ENCODE peak calls at places on chromosomes 4 and X, in four cellular contexts. M is heart left ventricle, L is dorsolateral prefrontal cortex, V is tibial artery. G is an unnamed sample.

GRCh38 chr4:963276-964225 is 9.8 kb downstream of the DGKQ start:
- DNase-seq in M (no peak), L (no peak), V (peak), G (no peak)

GRCh38 chrX:111008126-111008525 is 87.9 kb upstream of the PAK3 start:
- DNase-seq in M (no peak), L (no peak), V (no peak), G (no peak)

GRCh38 chr4:92307886-92308285 is 4.1 kb downstream of the GRID2 start:
- DNase-seq in M (no peak), L (no peak), V (no peak), G (no peak)

GRCh38 chr4:109295081-109295480 is 7.4 kb downstream of the COL25A1 start:
- DNase-seq in M (no peak), L (no peak), V (no peak), G (no peak)

GRCh38 chr4:169437299-169438047 is 166.7 kb upstream of the SH3RF1 start:
- DNase-seq in M (no peak), L (no peak), V (no peak), G (no peak)

GRCh38 chr4:164012396-164013027 is 518.0 kb downstream of the TMA16 start:
- DNase-seq in M (no peak), L (no peak), V (no peak), G (no peak)

GRCh38 chrX:68196939-68197791 is 236.1 kb downstream of the OPHN1 start:
- DNase-seq in M (no peak), L (no peak), V (no peak), G (no peak)

GRCh38 chr4:143286733-143287570 is 49.7 kb upstream of the GAB1 start:
- DNase-seq in M (no peak), L (no peak), V (no peak), G (no peak)

GRCh38 chrX:34873500-34874225 is 68.9 kb upstream of the FAM47B start:
- DNase-seq in M (no peak), L (no peak), V (no peak), G (no peak)

GRCh38 chrX:13078739-13079444 is 34.5 kb upstream of the FAM9C start:
- DNase-seq in M (peak), L (no peak), V (peak), G (peak)

GRCh38 chr4:48380583-48381167 is 39.3 kb downstream of the SLAIN2 start:
- DNase-seq in M (no peak), L (no peak), V (no peak), G (no peak)

GRCh38 chr4:169640261-169640880 is 20.0 kb downstream of the CLCN3 start:
- DNase-seq in M (no peak), L (no peak), V (no peak), G (no peak)

GRCh38 chr4:119246177-119246576 is 33.7 kb downstream of the USP53 start:
- DNase-seq in M (peak), L (no peak), V (no peak), G (peak)

GRCh38 chr4:184815046-184815877 is 10.5 kb downstream of the ACSL1 start:
- DNase-seq in M (peak), L (peak), V (peak), G (peak)

GRCh38 chr4:183628189-183628588 is 30.8 kb downstream of the RWDD4 start:
- DNase-seq in M (no peak), L (no peak), V (no peak), G (no peak)

GRCh38 chr4:13920901-13921300 is 293.4 kb upstream of the BOD1L1 start:
- DNase-seq in M (peak), L (no peak), V (no peak), G (peak)

GRCh38 chrX:22134681-22135080 is 102.6 kb downstream of the PHEX start:
- DNase-seq in M (no peak), L (no peak), V (no peak), G (no peak)

GRCh38 chr4:5019274-5019673 is at the start of gene CYTL1:
- DNase-seq in M (no peak), L (no peak), V (no peak), G (no peak)

GRCh38 chr4:25107827-25108516 is 52.3 kb downstream of the SEPSECS start:
- DNase-seq in M (peak), L (no peak), V (no peak), G (no peak)

GRCh38 chr4:94516067-94516466 is 64.3 kb downstream of the PDLIM5 start:
- DNase-seq in M (no peak), L (no peak), V (no peak), G (no peak)

GRCh38 chr4:1938027-1938426 is 66.8 kb downstream of the NSD2 start:
- DNase-seq in M (no peak), L (no peak), V (no peak), G (no peak)

GRCh38 chr4:48767055-48767454 is 13.0 kb downstream of the FRYL start:
- DNase-seq in M (no peak), L (no peak), V (no peak), G (no peak)

GRCh38 chr4:109029987-109030386 is 267.1 kb upstream of the ETNPPL start:
- DNase-seq in M (no peak), L (no peak), V (no peak), G (no peak)

GRCh38 chr4:91502365-91502764 is 801.4 kb upstream of the GRID2 start:
- DNase-seq in M (no peak), L (no peak), V (no peak), G (no peak)

GRCh38 chr4:187307131-187307530 is 583.5 kb upstream of the FAT1 start:
- DNase-seq in M (no peak), L (no peak), V (no peak), G (no peak)

GRCh38 chrX:18677140-18677834 is 5.4 kb upstream of the RS1 start:
- DNase-seq in M (no peak), L (no peak), V (no peak), G (no peak)

GRCh38 chr4:32645653-32646052 is 1925.5 kb downstream of the PCDH7 start:
- DNase-seq in M (no peak), L (no peak), V (no peak), G (no peak)

GRCh38 chr4:153909672-153910071 is 120.8 kb upstream of the SFRP2 start:
- DNase-seq in M (no peak), L (no peak), V (no peak), G (no peak)

GRCh38 chrX:16185725-16186136 is 18.4 kb downstream of the MAGEB17 start:
- DNase-seq in M (no peak), L (no peak), V (no peak), G (no peak)

GRCh38 chrX:120450163-120450562 is 18.9 kb downstream of the LAMP2 start:
- DNase-seq in M (no peak), L (no peak), V (no peak), G (no peak)

GRCh38 chrX:153818571-153819397 is 11.6 kb downstream of the PDZD4 start:
- DNase-seq in M (peak), L (no peak), V (no peak), G (no peak)

GRCh38 chr4:62531731-62532130 is 1331.6 kb downstream of the ADGRL3 start:
- DNase-seq in M (no peak), L (no peak), V (no peak), G (no peak)

GRCh38 chr4:48187813-48188212 is 53.8 kb upstream of the TXK start:
- DNase-seq in M (no peak), L (no peak), V (no peak), G (no peak)

GRCh38 chr4:94603170-94603747 is 151.5 kb downstream of the PDLIM5 start:
- DNase-seq in M (peak), L (no peak), V (peak), G (peak)

GRCh38 chr4:56641494-56642051 is 39.5 kb downstream of the HOPX start:
- DNase-seq in M (no peak), L (no peak), V (no peak), G (no peak)

GRCh38 chr4:107125496-107125895 is 89.4 kb upstream of the DKK2 start:
- DNase-seq in M (no peak), L (no peak), V (no peak), G (no peak)

GRCh38 chr4:183987529-183987946 is 82.4 kb downstream of the STOX2 start:
- DNase-seq in M (peak), L (peak), V (peak), G (peak)

GRCh38 chrX:48737213-48737938 is 24.2 kb upstream of the GLOD5 start:
- DNase-seq in M (peak), L (peak), V (peak), G (peak)

GRCh38 chrX:136086521-136086920 is 60.8 kb upstream of the FHL1 start:
- DNase-seq in M (no peak), L (no peak), V (no peak), G (no peak)

DNA sequence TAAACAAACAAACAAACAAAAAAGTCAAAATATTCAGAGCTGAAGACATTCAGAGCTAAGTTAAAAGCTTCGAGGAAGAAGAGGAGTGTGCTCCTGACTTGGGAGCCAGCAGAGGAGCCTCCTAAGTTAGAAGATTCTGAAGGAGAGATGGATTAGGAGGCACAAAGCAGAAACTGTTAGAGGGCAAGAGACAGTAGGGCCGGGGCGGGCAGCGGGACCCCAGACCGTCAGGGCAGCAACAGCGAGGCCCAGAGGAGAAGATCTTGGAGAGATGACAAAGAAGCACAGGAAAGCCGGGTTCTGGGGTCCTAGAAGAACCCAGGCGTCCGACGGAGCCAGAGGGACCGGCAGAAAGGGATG is 682 bp downstream of the KLHL13 start:
- DNase-seq in M (no peak), L (no peak), V (no peak), G (no peak)
- H3K27ac ChIP-seq in M (peak), L (peak), V (peak), G (peak)

DNA sequence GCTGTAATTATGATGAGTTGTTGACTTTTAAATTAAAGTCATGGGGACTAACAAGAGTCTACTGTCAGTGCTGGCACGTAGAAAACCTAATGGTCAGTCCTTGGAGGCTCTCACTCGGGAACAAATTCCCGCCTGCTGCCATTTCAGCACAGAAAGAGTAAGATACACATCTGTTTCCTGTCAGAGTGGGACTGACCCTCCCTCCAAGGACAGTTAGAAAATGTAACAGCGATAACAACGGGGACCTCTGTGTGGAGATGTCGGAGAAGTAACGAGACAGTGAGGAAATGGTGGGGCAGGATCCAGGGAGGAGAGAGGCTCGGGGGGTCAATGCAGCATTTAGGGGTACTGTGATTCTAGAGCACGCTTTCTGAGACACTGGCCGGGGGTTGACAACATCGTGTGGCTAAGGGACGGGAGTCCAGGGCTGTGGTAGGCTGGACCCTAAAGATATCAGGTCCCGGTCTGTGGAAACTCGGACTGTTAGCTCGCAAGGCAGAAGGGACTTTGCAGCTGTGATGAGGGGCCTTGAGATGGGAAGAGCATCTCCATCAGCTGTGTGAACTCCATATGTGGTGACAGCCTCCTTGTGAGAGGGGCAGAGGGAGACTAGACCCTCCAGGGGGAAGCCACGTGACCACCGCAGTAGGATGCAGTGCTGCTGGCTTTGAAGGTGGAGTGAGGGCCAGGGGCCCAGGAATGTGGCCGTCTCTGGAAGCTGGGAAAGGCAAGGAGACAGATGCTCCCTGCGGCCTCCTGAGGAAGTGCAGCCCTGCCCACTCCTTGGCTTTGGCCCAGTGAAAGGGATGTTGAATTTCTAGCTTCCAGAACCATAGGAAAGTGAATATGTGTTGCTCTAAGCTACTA is 35.8 kb upstream of the SORCS2 start:
- DNase-seq in M (peak), L (peak), V (peak), G (peak)
- TF ChIP-seq CTCF in M (peak), L (no peak), V (peak), G (no peak)

DNA sequence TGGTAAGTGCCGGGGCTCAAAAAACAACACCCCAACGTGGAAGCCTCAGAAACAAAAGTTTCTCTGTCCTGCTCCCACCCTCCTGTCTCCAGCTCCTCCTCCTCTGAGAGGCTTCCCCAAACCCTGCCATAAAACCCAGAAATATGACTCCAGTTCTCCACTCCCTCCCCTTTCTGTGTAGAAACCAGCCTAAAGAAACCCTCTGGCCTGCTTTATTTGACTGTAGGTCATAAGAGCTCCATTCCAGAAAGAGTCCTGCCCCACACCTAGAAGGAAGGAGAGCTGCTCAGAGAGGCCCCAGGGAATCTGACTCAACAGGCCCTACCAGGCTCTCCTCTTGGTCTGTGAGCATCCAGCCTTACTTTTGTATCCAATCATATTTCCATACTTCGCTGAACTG is 872 bp upstream of the S100P start:
- DNase-seq in M (no peak), L (no peak), V (no peak), G (no peak)
- H3K4me3 ChIP-seq in M (no peak), L (no peak), V (no peak), G (no peak)

DNA sequence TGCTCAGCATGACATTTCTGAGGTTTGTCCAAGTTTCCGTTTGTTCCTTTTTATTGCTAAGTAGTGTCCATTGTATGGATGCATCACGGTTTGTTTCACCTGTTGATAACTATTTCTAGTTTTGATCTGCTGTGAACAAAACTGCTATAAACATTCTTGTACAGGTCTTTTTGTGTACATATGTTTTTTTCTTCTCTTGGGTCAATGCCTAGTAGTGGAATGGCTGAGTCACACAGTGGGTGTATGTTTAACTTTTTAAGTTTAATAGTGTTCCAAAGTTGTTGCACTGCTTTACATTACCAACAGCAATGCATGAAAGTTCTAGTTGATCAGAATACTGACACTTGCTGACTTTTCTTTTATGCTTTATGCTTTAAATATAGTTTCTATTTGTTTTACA is 76.7 kb downstream of the MAOB start:
- DNase-seq in M (no peak), L (no peak), V (no peak), G (no peak)
- H3K27ac ChIP-seq in M (no peak), L (no peak), V (no peak), G (no peak)

DNA sequence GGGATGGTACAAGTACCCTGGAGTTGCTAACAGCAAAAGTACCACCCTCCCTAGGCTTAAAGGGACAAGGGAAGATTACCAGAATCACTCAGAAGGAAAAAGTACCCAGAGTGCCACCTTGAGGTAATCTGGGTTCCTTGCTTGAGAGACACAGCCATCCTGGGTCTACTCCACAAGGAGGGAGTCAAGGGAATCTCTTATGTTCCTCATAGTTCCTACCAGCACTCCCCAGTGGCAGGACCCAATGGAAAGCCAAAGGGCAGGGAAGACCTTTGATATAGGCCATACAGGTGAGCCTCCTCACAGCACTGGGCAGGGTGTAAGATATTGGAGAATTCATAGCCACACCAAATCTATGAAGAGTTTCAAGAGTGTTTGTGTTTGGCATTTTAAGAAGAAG is 5.7 kb downstream of the IL2 start:
- DNase-seq in M (no peak), L (no peak), V (no peak), G (no peak)
- TF ChIP-seq CTCF in M (no peak), L (no peak), V (no peak), G (no peak)

GRCh38 chr4:87192155-87192919 is 28.1 kb downstream of the KLHL8 start:
- DNase-seq in M (no peak), L (no peak), V (no peak), G (no peak)

GRCh38 chr4:87193958-87194675 is 26.3 kb downstream of the KLHL8 start:
- DNase-seq in M (no peak), L (no peak), V (no peak), G (no peak)

GRCh38 chr4:87185471-87185870 is 34.9 kb downstream of the KLHL8 start:
- DNase-seq in M (no peak), L (no peak), V (no peak), G (no peak)

GRCh38 chr4:87188063-87188462 is 32.4 kb downstream of the KLHL8 start:
- DNase-seq in M (no peak), L (no peak), V (no peak), G (no peak)

GRCh38 chr4:87188932-87189331 is 31.5 kb downstream of the KLHL8 start:
- DNase-seq in M (no peak), L (no peak), V (no peak), G (peak)
- H3K4me3 ChIP-seq in M (no peak), L (no peak), V (no peak), G (peak)

G was measured in gastrocnemius medialis.